ENCODE peak calls at places on chromosome 9, in six cellular contexts. A is neuronal stem cell, E is mesendoderm, B is H1, W is IMR-90, L is trophoblast cell. J is an unnamed sample.
A peak's percentile ranks its signal among the peaks of the same experiment; 100 is the strongest.

GRCh38 chr9:83220737-83221136 is 157.8 kb upstream of the RASEF start:
- DNase-seq in E (no peak), A (no peak), B (no peak), L (peak; percentile 18), W (peak; percentile 29), J (peak; percentile 57)

GRCh38 chr9:101427957-101428655 is 7.5 kb downstream of the ALDOB start:
- DNase-seq in W (no peak), E (no peak), B (no peak), A (no peak), L (no peak), J (no peak)

GRCh38 chr9:130601100-130601499 is 21.7 kb downstream of the FUBP3 start:
- DNase-seq in L (no peak), W (no peak), E (no peak), B (no peak), A (no peak), J (no peak)

GRCh38 chr9:99896119-99896518 is 10.3 kb upstream of the STX17 start:
- DNase-seq in B (no peak), E (no peak), L (no peak), W (no peak), A (no peak), J (no peak)

GRCh38 chr9:71685394-71685793 is 82.9 kb downstream of the CEMIP2 start:
- DNase-seq in B (no peak), E (no peak), A (no peak), W (peak; percentile 10), L (no peak), J (no peak)

GRCh38 chr9:89593776-89594427 is 10.9 kb upstream of the GADD45G start:
- DNase-seq in A (peak; percentile 47), L (peak; percentile 58), B (no peak), E (peak; percentile 85), W (peak; percentile 7), J (peak; percentile 44)

GRCh38 chr9:128251701-128252100 is 24.1 kb downstream of the GOLGA2 start:
- DNase-seq in W (no peak), L (no peak), A (no peak), B (no peak), E (no peak), J (peak; percentile 68)

GRCh38 chr9:93577045-93577939 is 908 bp downstream of the PHF2 start:
- DNase-seq in W (no peak), E (peak; percentile 33), A (peak; percentile 20), L (peak; percentile 67), B (no peak), J (peak; percentile 29)

GRCh38 chr9:79170643-79171042 is 401.1 kb upstream of the TLE4 start:
- DNase-seq in B (no peak), L (no peak), A (no peak), W (no peak), E (no peak), J (no peak)

GRCh38 chr9:137049544-137050449 is 3.8 kb upstream of the NPDC1 start:
- DNase-seq in W (peak; percentile 20), E (peak; percentile 61), A (peak; percentile 67), L (peak; percentile 14), B (no peak), J (peak; percentile 32)

GRCh38 chr9:69324549-69325401 is at the start of gene ENTREP1:
- DNase-seq in E (peak; percentile 83), A (peak; percentile 42), L (peak; percentile 47), B (no peak), W (no peak), J (peak; percentile 4)

GRCh38 chr9:112819635-112820496 is 69.3 kb downstream of the SNX30 start:
- DNase-seq in B (no peak), W (peak; percentile 85), A (peak; percentile 33), L (peak; percentile 40), E (peak; percentile 79), J (peak; percentile 75)

GRCh38 chr9:90333226-90333625 is 309.4 kb downstream of the DIRAS2 start:
- DNase-seq in E (peak; percentile 80), A (no peak), L (no peak), W (no peak), B (no peak), J (no peak)

GRCh38 chr9:37730840-37731239 is 22.8 kb upstream of the TRMT10B start:
- DNase-seq in A (no peak), L (no peak), B (no peak), E (no peak), W (no peak), J (no peak)

GRCh38 chr9:84670106-84670800 is 724 bp downstream of the NTRK2 start:
- DNase-seq in E (peak; percentile 56), A (peak; percentile 39), L (no peak), B (no peak), W (no peak), J (peak; percentile 2)

GRCh38 chr9:94946256-94946655 is 219.8 kb downstream of the AOPEP start:
- DNase-seq in A (no peak), W (no peak), B (no peak), L (no peak), E (no peak), J (no peak)

GRCh38 chr9:125161284-125161918 is 18.1 kb upstream of the SCAI start:
- DNase-seq in W (no peak), A (no peak), L (peak; percentile 26), B (no peak), E (no peak), J (no peak)

GRCh38 chr9:134590240-134591081 is 51.1 kb upstream of the COL5A1 start:
- DNase-seq in L (no peak), E (no peak), W (no peak), B (no peak), A (no peak), J (peak; percentile 57)

GRCh38 chr9:95103385-95104087 is 214.0 kb downstream of the FANCC start:
- DNase-seq in L (no peak), A (no peak), W (no peak), E (peak; percentile 68), B (no peak), J (no peak)

GRCh38 chr9:95089916-95090791 is 227.4 kb downstream of the FANCC start:
- DNase-seq in B (no peak), L (no peak), W (no peak), E (no peak), A (no peak), J (no peak)

GRCh38 chr9:18349530-18349929 is 124.4 kb upstream of the ADAMTSL1 start:
- DNase-seq in E (no peak), A (no peak), L (no peak), B (no peak), W (no peak), J (no peak)

GRCh38 chr9:69317894-69318293 is 7.1 kb upstream of the ENTREP1 start:
- DNase-seq in E (no peak), B (no peak), L (no peak), A (no peak), W (no peak), J (no peak)

GRCh38 chr9:127970401-127971313 is 10.1 kb downstream of the EEIG1 start:
- DNase-seq in W (no peak), B (no peak), A (no peak), E (no peak), L (no peak), J (no peak)

GRCh38 chr9:90014421-90014820 is 409.6 kb downstream of the GADD45G start:
- DNase-seq in B (no peak), E (no peak), W (no peak), A (no peak), L (no peak), J (no peak)

GRCh38 chr9:127079741-127080140 is 42.7 kb downstream of the ANGPTL2 start:
- DNase-seq in B (no peak), W (no peak), E (no peak), A (no peak), L (no peak), J (no peak)

GRCh38 chr9:124127290-124127646 is 115.7 kb downstream of the LHX2 start:
- DNase-seq in L (no peak), W (no peak), E (no peak), B (no peak), A (no peak), J (no peak)

GRCh38 chr9:130491830-130492465 is 47.2 kb downstream of the ASS1 start:
- DNase-seq in E (no peak), L (no peak), W (no peak), B (no peak), A (no peak), J (no peak)

GRCh38 chr9:105138306-105138801 is 106.1 kb upstream of the SLC44A1 start:
- DNase-seq in A (no peak), L (peak; percentile 14), E (peak; percentile 56), W (no peak), B (peak; percentile 82), J (peak; percentile 32)

GRCh38 chr9:98264510-98264909 is 9.1 kb upstream of the TBC1D2 start:
- DNase-seq in B (no peak), A (no peak), L (no peak), W (no peak), E (no peak), J (no peak)

GRCh38 chr9:105415344-105415980 is 32.4 kb upstream of the FSD1L start:
- DNase-seq in B (no peak), E (peak; percentile 67), A (peak; percentile 79), W (peak; percentile 55), L (peak; percentile 29), J (peak; percentile 65)

GRCh38 chr9:95605826-95606555 is 89.2 kb upstream of the PTCH1 start:
- DNase-seq in W (no peak), A (peak; percentile 84), E (peak; percentile 79), B (no peak), L (no peak), J (peak; percentile 52)

GRCh38 chr9:16870606-16871357 is at the start of gene BNC2:
- DNase-seq in L (no peak), W (peak; percentile 60), E (peak; percentile 89), A (peak; percentile 73), B (no peak), J (peak; percentile 73)

GRCh38 chr9:131264231-131264630 is 12.1 kb downstream of the FAM78A start:
- DNase-seq in L (no peak), E (no peak), B (no peak), W (no peak), A (no peak), J (no peak)

GRCh38 chr9:133774799-133775198 is 36.6 kb upstream of the SARDH start:
- DNase-seq in W (no peak), L (no peak), B (no peak), A (no peak), E (no peak), J (no peak)

GRCh38 chr9:120852240-120853018 is 9.7 kb upstream of the PSMD5 start:
- DNase-seq in L (no peak), W (peak; percentile 13), E (peak; percentile 75), A (no peak), B (no peak), J (no peak)
- H3K18ac ChIP-seq in L (no peak overlapping the region), W (no peak overlapping the region), E (no peak overlapping the region), A (no peak overlapping the region), B (peak overlapping the region; percentile 51), J (no peak overlapping the region)

GRCh38 chr9:35657327-35658143 is at the start of gene RMRP:
- DNase-seq in A (peak; percentile 98), L (peak; percentile 99), W (peak; percentile 100), B (peak; percentile 98), E (peak; percentile 100), J (peak; percentile 100)
- H3K18ac ChIP-seq in A (peak within 1 kb of the TSS; percentile 98), L (peak within 1 kb of the TSS; percentile 91), W (peak within 1 kb of the TSS; percentile 84), B (peak within 1 kb of the TSS; percentile 97), E (peak within 1 kb of the TSS; percentile 62), J (peak within 1 kb of the TSS; percentile 94)

GRCh38 chr9:85703398-85703797 is 38.4 kb downstream of the AGTPBP1 start:
- DNase-seq in B (no peak), L (no peak), A (no peak), W (no peak), E (no peak), J (no peak)
- H3K18ac ChIP-seq in B (no peak overlapping the region), L (no peak overlapping the region), A (no peak overlapping the region), W (no peak overlapping the region), E (no peak overlapping the region), J (no peak overlapping the region)

GRCh38 chr9:34047864-34048729 is 590 bp downstream of the UBAP2 start:
- DNase-seq in B (no peak), L (no peak), E (peak; percentile 62), A (peak; percentile 17), W (no peak), J (no peak)
- H3K18ac ChIP-seq in B (peak overlapping the region; percentile 35), L (peak overlapping the region; percentile 85), E (peak overlapping the region; percentile 33), A (peak overlapping the region; percentile 94), W (no peak overlapping the region), J (peak overlapping the region; percentile 99)

GRCh38 chr9:15422355-15423327 is at the start of gene SNAPC3:
- DNase-seq in A (peak; percentile 91), E (peak; percentile 98), L (peak; percentile 94), B (peak; percentile 84), W (peak; percentile 93), J (peak; percentile 95)
- H3K18ac ChIP-seq in A (peak within 1 kb of the TSS; percentile 97), E (peak within 1 kb of the TSS; percentile 82), L (peak within 1 kb of the TSS; percentile 31), B (peak within 1 kb of the TSS; percentile 60), W (peak within 1 kb of the TSS; percentile 70), J (peak within 1 kb of the TSS; percentile 85)